ENCODE peak calls at places on chromosomes 6 and 20, in four cellular contexts. One of them, this sample, is unnamed.

GRCh38 chr6:110352603-110353303 is 5.4 kb downstream of the METTL24 start:
- DNase-seq in uterus: no peak
- DNase-seq in sigmoid colon: no peak
- DNase-seq in IMR-90: peak; percentile 19
- DNase-seq in this sample: no peak

GRCh38 chr6:83853178-83853967 is at the start of gene RIPPLY2:
- DNase-seq in sigmoid colon: no peak
- DNase-seq in uterus: no peak
- DNase-seq in IMR-90: peak; percentile 20
- DNase-seq in this sample: no peak

GRCh38 chr6:157221049-157221816 is 102.1 kb downstream of the TMEM242 start:
- DNase-seq in uterus: peak; percentile 73
- DNase-seq in IMR-90: peak; percentile 63
- DNase-seq in sigmoid colon: peak; percentile 89
- DNase-seq in this sample: peak; percentile 85

GRCh38 chr6:6315660-6316059 is 4.8 kb downstream of the F13A1 start:
- DNase-seq in uterus: peak; percentile 32
- DNase-seq in sigmoid colon: no peak
- DNase-seq in IMR-90: peak; percentile 11
- DNase-seq in this sample: no peak

GRCh38 chr6:166623318-166623717 is 3.7 kb downstream of the RPS6KA2 start:
- DNase-seq in IMR-90: no peak
- DNase-seq in sigmoid colon: no peak
- DNase-seq in uterus: no peak
- DNase-seq in this sample: no peak

GRCh38 chr6:101830501-101831031 is 437.1 kb downstream of the GRIK2 start:
- DNase-seq in uterus: no peak
- DNase-seq in sigmoid colon: no peak
- DNase-seq in IMR-90: peak; percentile 24
- DNase-seq in this sample: no peak

GRCh38 chr6:122322824-122323223 is 76.6 kb upstream of the HSF2 start:
- DNase-seq in uterus: no peak
- DNase-seq in IMR-90: peak; percentile 3
- DNase-seq in sigmoid colon: no peak
- DNase-seq in this sample: no peak

GRCh38 chr20:36346256-36346655 is 40.1 kb downstream of the DLGAP4 start:
- DNase-seq in sigmoid colon: no peak
- DNase-seq in IMR-90: no peak
- DNase-seq in uterus: no peak
- DNase-seq in this sample: no peak

GRCh38 chr6:11225990-11226389 is 6.5 kb downstream of the NEDD9 start:
- DNase-seq in uterus: no peak
- DNase-seq in IMR-90: no peak
- DNase-seq in sigmoid colon: no peak
- DNase-seq in this sample: no peak

GRCh38 chr20:19692685-19693119 is 65.4 kb upstream of the RIN2 start:
- DNase-seq in uterus: peak; percentile 55
- DNase-seq in sigmoid colon: peak; percentile 70
- DNase-seq in IMR-90: peak; percentile 22
- DNase-seq in this sample: peak; percentile 37

GRCh38 chr6:111922454-111923297 is 49.4 kb upstream of the FYN start:
- DNase-seq in uterus: no peak
- DNase-seq in sigmoid colon: no peak
- DNase-seq in IMR-90: peak; percentile 59
- DNase-seq in this sample: no peak

GRCh38 chr6:34484899-34485298 is 19.0 kb downstream of the PACSIN1 start:
- DNase-seq in uterus: no peak
- DNase-seq in sigmoid colon: no peak
- DNase-seq in IMR-90: no peak
- DNase-seq in this sample: no peak

GRCh38 chr6:35607517-35608233 is 81.0 kb downstream of the FKBP5 start:
- DNase-seq in uterus: no peak
- DNase-seq in sigmoid colon: no peak
- DNase-seq in IMR-90: no peak
- DNase-seq in this sample: no peak

GRCh38 chr20:49987868-49988690 is 5.3 kb downstream of the SNAI1 start:
- DNase-seq in IMR-90: peak; percentile 50
- DNase-seq in uterus: no peak
- DNase-seq in sigmoid colon: no peak
- DNase-seq in this sample: no peak

GRCh38 chr6:33837971-33838665 is 34.3 kb upstream of the MLN start:
- DNase-seq in uterus: peak; percentile 77
- DNase-seq in sigmoid colon: no peak
- DNase-seq in IMR-90: peak; percentile 56
- DNase-seq in this sample: no peak

GRCh38 chr6:63537126-63537958 is 34.9 kb upstream of the LOC128125822 start:
- DNase-seq in IMR-90: no peak
- DNase-seq in sigmoid colon: no peak
- DNase-seq in uterus: no peak
- DNase-seq in this sample: no peak

GRCh38 chr6:134247271-134247833 is 70.6 kb downstream of the SGK1 start:
- DNase-seq in uterus: no peak
- DNase-seq in sigmoid colon: no peak
- DNase-seq in IMR-90: no peak
- DNase-seq in this sample: no peak

DNA sequence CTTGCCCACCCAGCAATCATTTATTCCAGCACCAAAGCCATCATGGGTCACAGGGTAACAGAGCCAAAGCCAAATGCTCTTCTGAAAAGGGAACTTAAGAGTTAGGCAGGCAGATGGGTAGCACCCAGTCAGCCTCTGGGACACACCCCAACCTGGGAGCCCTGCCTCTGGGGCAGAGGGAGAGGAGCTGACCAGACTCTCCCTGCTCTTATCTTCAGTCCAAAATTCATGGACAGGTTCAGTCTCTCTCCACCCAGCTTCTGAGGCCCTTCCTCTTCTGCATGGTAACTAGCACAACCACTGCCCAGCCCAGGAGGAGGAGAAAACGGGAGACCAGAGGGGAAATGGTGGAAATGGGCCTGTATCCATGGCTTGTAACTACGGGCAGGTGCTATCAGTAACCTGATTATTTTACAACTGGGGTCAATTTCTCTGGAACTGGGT is 105.4 kb downstream of the NOL4L start:
- DNase-seq in IMR-90: no peak
- DNase-seq in sigmoid colon: peak; percentile 51
- DNase-seq in uterus: no peak
- DNase-seq in this sample: no peak
- TF ChIP-seq POLR2A in IMR-90: no peak
- TF ChIP-seq POLR2A in sigmoid colon: no peak
- TF ChIP-seq POLR2A in uterus: no peak
- TF ChIP-seq POLR2A in this sample: no peak

DNA sequence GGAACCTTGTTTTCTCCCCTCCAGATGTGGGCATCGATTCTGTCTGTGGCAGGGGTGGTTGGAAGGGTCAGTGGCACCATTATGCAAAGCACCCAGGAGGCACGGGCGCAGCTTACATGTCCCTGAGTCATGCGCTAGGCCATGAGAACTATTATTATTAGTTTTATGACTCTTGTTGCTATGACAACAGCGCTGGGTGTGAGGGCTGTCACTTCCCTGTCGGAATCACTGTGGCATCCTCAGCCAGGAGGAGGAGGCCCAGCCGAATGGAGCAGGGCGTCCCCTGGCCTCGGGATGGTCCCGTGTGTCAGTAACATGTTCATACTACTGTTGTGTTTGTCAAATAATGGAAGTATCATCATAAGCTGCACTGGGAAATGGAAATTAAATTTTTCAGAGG is 247.8 kb downstream of the CDH4 start:
- DNase-seq in uterus: no peak
- DNase-seq in sigmoid colon: no peak
- DNase-seq in IMR-90: peak; percentile 7
- DNase-seq in this sample: no peak
- TF ChIP-seq POLR2A in uterus: no peak
- TF ChIP-seq POLR2A in sigmoid colon: no peak
- TF ChIP-seq POLR2A in IMR-90: no peak
- TF ChIP-seq POLR2A in this sample: no peak

GRCh38 chr20:22763257-22763906 is 179.0 kb upstream of the FOXA2 start:
- DNase-seq in IMR-90: no peak
- DNase-seq in sigmoid colon: no peak
- DNase-seq in uterus: peak; percentile 22
- DNase-seq in this sample: peak; percentile 64
- TF ChIP-seq POLR2A in IMR-90: no peak
- TF ChIP-seq POLR2A in sigmoid colon: no peak
- TF ChIP-seq POLR2A in uterus: no peak
- TF ChIP-seq POLR2A in this sample: no peak

GRCh38 chr6:26158581-26159416 is 71.6 kb downstream of the HFE start:
- DNase-seq in IMR-90: peak; percentile 46
- DNase-seq in sigmoid colon: peak; percentile 89
- DNase-seq in uterus: peak; percentile 74
- DNase-seq in this sample: peak; percentile 66
- TF ChIP-seq POLR2A in IMR-90: no peak
- TF ChIP-seq POLR2A in sigmoid colon: peak; percentile 73
- TF ChIP-seq POLR2A in uterus: no peak
- TF ChIP-seq POLR2A in this sample: no peak

GRCh38 chr6:31115941-31116560 is 1.5 kb downstream of the PSORS1C1 start:
- DNase-seq in uterus: no peak
- DNase-seq in IMR-90: no peak
- DNase-seq in sigmoid colon: no peak
- DNase-seq in this sample: no peak

GRCh38 chr6:31114540-31114876 is at the start of gene PSORS1C1:
- DNase-seq in sigmoid colon: peak; percentile 97
- DNase-seq in uterus: peak; percentile 96
- DNase-seq in IMR-90: peak; percentile 95
- DNase-seq in this sample: peak; percentile 77

GRCh38 chr6:31116661-31117385 is 2.2 kb downstream of the PSORS1C1 start:
- DNase-seq in uterus: peak; percentile 64
- DNase-seq in sigmoid colon: no peak
- DNase-seq in IMR-90: no peak
- DNase-seq in this sample: peak; percentile 46

GRCh38 chr6:31113861-31114539 is 600 bp upstream of the PSORS1C1 start:
- DNase-seq in sigmoid colon: no peak
- DNase-seq in uterus: no peak
- DNase-seq in IMR-90: peak; percentile 24
- DNase-seq in this sample: no peak

DNA sequence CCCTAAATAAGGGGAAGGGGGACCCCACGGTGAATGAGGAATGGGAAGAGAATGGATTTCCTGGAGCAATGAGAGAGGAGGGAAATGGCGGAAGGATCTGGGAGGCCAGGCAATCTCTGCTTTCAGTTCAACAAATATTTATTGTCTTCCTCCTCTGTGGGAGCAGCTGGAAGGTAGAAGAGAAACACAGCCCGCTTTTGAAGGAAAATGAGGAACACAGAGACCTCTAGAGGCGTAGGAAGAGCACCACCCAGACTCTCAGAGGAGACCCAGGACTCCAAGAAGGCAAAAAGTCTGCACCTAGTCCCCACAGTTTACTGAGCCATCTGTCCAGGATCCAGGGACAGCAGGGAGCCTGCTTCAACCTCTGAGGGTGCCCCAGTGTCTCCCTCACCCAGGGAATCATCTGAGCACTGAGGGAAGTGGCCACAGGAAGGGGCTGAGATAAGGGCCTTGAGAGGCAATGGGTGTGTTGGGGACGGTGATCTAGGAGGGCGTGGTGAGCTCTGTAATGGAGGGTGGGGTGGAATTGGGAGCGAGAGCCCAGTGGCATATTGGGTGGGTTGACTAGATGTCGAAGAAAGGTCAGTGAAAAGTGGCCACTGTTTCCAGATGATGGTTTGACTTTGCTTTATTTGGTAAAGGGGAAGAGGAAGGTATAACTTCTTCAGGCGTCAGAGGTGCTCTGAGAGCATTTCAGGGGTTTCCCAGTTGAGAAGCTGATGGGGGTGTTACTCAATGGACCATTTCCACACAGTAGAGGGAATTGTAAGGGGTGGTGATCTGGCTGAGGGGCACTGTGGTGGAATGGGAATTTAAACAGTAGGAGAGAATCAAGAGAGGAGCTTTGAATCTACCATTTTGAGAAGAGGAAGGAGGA is 610 bp downstream of the PSORS1C1 start:
- DNase-seq in uterus: peak; percentile 42
- DNase-seq in sigmoid colon: no peak
- DNase-seq in IMR-90: peak; percentile 42
- DNase-seq in this sample: no peak
- TF ChIP-seq POLR2A in uterus: no peak
- TF ChIP-seq POLR2A in sigmoid colon: no peak
- TF ChIP-seq POLR2A in IMR-90: no peak
- TF ChIP-seq POLR2A in this sample: no peak

This sample was measured in heart left ventricle.